ENCODE peak calls at places on chromosomes 12 and 14, in six cellular contexts. U is breast epithelium, E is prostate gland, V is K562, R is suprapubic skin, D is GM12878. I is an unnamed sample.

GRCh38 chr12:19960527-19960926 is 407.8 kb upstream of the PDE3A start:
- DNase-seq in D (no peak), V (no peak), E (no peak), U (no peak), R (no peak), I (no peak)

GRCh38 chr12:43501705-43502104 is 50.3 kb downstream of the ADAMTS20 start:
- DNase-seq in D (no peak), E (no peak), R (no peak), V (no peak), U (no peak), I (no peak)

GRCh38 chr12:122992386-122992785 is 11.9 kb downstream of the ARL6IP4 start:
- DNase-seq in R (no peak), U (no peak), E (no peak), V (no peak), D (no peak), I (no peak)

GRCh38 chr14:53285806-53286205 is 132.7 kb upstream of the DDHD1 start:
- DNase-seq in D (no peak), U (no peak), V (no peak), R (no peak), E (no peak), I (no peak)

GRCh38 chr12:89433634-89434033 is 81.3 kb upstream of the DUSP6 start:
- DNase-seq in U (no peak), D (no peak), E (no peak), R (no peak), V (no peak), I (no peak)

GRCh38 chr14:59086241-59086899 is 102.1 kb upstream of the DAAM1 start:
- DNase-seq in E (no peak), U (no peak), D (no peak), R (no peak), V (no peak), I (no peak)

GRCh38 chr12:1503281-1503711 is 91.1 kb downstream of the FBXL14 start:
- DNase-seq in U (no peak), D (no peak), R (no peak), V (no peak), E (no peak), I (no peak)

GRCh38 chr12:131751335-131751734 is 40.4 kb downstream of the SFSWAP start:
- DNase-seq in R (no peak), E (no peak), D (no peak), U (peak; percentile 33), V (no peak), I (no peak)

GRCh38 chr12:68559984-68560822 is 50.5 kb upstream of the RAP1B start:
- DNase-seq in U (no peak), E (no peak), V (no peak), D (no peak), R (no peak), I (no peak)

GRCh38 chr12:57456145-57456700 is 1.1 kb downstream of the INHBE start:
- DNase-seq in E (peak; percentile 25), R (no peak), D (no peak), U (no peak), V (peak; percentile 47), I (no peak)

GRCh38 chr14:63182967-63183366 is 21.3 kb upstream of the RHOJ start:
- DNase-seq in E (no peak), V (no peak), R (no peak), D (no peak), U (no peak), I (no peak)

GRCh38 chr12:2290091-2290490 is 237.3 kb downstream of the CACNA1C start:
- DNase-seq in R (no peak), V (no peak), E (no peak), D (no peak), U (no peak), I (no peak)

GRCh38 chr12:118061876-118062791 is 1.2 kb upstream of the WSB2 start:
- DNase-seq in U (peak; percentile 57), D (no peak), R (peak; percentile 67), V (peak; percentile 54), E (peak; percentile 43), I (peak; percentile 91)

DNA sequence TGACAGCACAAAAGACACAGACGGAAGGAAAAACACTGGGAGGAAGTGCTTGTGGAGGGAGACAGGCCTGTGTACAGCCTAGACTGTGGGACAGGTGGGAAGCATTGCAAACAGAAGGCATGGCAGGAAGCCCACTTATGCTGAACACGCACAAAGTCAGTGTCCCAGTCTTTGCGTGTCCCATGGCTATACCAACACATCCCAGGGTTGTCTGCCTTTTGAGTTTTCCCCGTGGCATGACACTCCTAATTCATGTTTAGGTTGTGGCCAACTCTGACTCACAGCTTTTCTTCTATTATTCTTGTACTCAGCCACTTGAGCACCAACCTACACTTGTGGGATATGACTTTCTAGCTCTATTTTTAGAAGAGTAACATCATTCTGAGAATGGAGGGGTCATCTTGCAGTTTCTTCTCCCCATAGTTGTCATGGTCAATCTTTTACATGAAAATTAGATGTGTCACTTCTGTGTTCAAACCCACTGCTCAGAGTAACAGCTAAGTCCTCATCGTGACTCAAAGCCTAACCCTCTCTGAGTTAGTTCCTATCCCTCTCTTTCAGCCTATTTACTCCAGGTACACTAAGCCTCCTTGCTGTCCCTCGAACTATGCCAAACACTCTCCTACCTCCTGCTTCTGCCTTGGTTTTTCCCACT is 27.5 kb upstream of the JPH4 start:
- DNase-seq in D (peak; percentile 83), V (no peak), E (no peak), R (no peak), U (no peak), I (no peak)
- TF ChIP-seq POLR2AphosphoS5 in D (peak; percentile 32), V (no peak), E (no peak), R (no peak), U (no peak), I (no peak)

GRCh38 chr14:31894351-31894750 is 182.8 kb upstream of the ARHGAP5 start:
- DNase-seq in R (no peak), U (no peak), D (no peak), V (peak; percentile 14), E (no peak), I (no peak)
- H3K4me1 ChIP-seq in R (no peaks in the 10 kb centered on the region), U (no peaks in the 10 kb centered on the region), D (no peaks in the 10 kb centered on the region), V (peaks cover 23% of the 10 kb centered on the region), E (no peaks in the 10 kb centered on the region), I (peaks cover 16% of the 10 kb centered on the region)

GRCh38 chr14:94334837-94335236 is 11.7 kb upstream of the SERPINA6 start:
- DNase-seq in V (no peak), D (no peak), E (no peak), R (no peak), U (no peak), I (no peak)

GRCh38 chr14:94337274-94337673 is 14.1 kb upstream of the SERPINA6 start:
- DNase-seq in E (no peak), V (no peak), D (no peak), U (no peak), R (no peak), I (no peak)

GRCh38 chr14:94340533-94340932 is 17.4 kb upstream of the SERPINA6 start:
- DNase-seq in E (no peak), R (no peak), D (no peak), U (no peak), V (no peak), I (no peak)

GRCh38 chr14:94341654-94342333 is 18.7 kb upstream of the SERPINA6 start:
- DNase-seq in V (no peak), R (no peak), D (no peak), E (no peak), U (no peak), I (no peak)

GRCh38 chr14:94338023-94338422 is 14.9 kb upstream of the SERPINA6 start:
- DNase-seq in V (no peak), U (no peak), R (no peak), E (no peak), D (no peak), I (no peak)
- TF ChIP-seq POLR2AphosphoS5 in V (no peak), U (no peak), R (no peak), E (no peak), D (no peak), I (no peak)

GRCh38 chr12:54409267-54409666 is 9.8 kb downstream of the ITGA5 start:
- DNase-seq in R (no peak), U (no peak), E (no peak), V (no peak), D (no peak), I (no peak)
- H3K4me1 ChIP-seq in R (peaks cover 59% of the 10 kb centered on the region), U (peaks cover 5% of the 10 kb centered on the region), E (no peaks in the 10 kb centered on the region), V (peaks cover 10% of the 10 kb centered on the region), D (peaks cover 16% of the 10 kb centered on the region), I (peaks cover 99% of the 10 kb centered on the region)

GRCh38 chr14:38205949-38206665 is 1.6 kb upstream of the SSTR1 start:
- DNase-seq in E (no peak), D (no peak), U (no peak), V (no peak), R (no peak), I (no peak)
- TF ChIP-seq POLR2AphosphoS5 in E (no peak), D (no peak), U (no peak), V (no peak), R (no peak), I (no peak)

DNA sequence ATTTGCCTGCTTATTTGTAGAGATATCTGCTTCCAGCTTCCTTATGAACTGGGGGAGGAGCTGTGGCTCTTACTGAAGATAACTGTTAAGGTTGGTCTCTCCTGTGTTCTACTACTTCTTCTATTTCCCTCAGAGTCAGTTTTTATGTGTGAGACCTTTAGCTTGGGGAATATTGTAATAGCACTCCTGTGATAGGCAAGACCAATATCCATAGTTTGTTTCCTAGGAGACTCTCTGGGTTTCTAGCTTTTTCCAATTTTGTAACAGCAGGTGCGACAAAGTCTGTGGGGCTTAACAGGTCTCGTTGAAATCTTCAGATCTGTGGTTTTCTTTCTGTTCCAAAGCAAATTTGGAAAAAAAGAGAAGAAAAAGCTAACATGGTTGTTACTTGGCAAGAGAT is at the start of gene OR10G3:
- DNase-seq in E (no peak), R (no peak), U (no peak), V (no peak), D (no peak), I (no peak)
- H3K4me1 ChIP-seq in E (no peaks in the 10 kb centered on the region), R (no peaks in the 10 kb centered on the region), U (no peaks in the 10 kb centered on the region), V (no peaks in the 10 kb centered on the region), D (no peaks in the 10 kb centered on the region), I (no peaks in the 10 kb centered on the region)

GRCh38 chr14:92122761-92123160 is 992 bp downstream of the CPSF2 start:
- DNase-seq in D (no peak), V (no peak), R (no peak), U (no peak), E (no peak), I (no peak)

GRCh38 chr14:92121670-92122350 is at the start of the genes CPSF2 and NDUFB1:
- DNase-seq in R (peak; percentile 89), U (peak; percentile 78), V (peak; percentile 81), D (peak; percentile 45), E (peak; percentile 81), I (peak; percentile 93)

GRCh38 chr14:92122351-92122677 is 545 bp downstream of the CPSF2 start:
- DNase-seq in E (no peak), D (no peak), R (no peak), V (no peak), U (no peak), I (no peak)

DNA sequence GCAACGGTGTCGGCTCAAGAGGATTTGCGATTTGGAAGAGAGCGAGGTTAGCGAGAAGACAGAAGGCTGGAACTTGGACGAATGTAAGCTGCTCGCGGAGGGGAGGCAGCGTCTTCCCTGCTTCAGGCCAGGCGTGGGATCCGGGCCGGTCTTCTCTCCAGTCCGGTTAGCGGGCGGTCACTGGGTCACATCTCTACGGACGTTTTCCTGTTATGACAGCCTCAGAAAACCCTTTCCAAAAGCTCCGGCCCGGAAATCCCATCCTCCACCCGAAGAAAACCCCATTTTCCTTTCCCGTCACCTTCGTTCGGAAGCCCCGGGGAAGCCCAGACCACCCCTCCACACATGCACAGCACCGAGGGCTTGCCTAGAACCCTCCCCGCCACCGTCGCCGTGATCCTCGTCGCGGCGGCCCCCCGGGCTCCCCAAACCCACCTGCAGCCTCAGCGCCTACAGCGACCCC is 268 bp downstream of the NDUFB1 start:
- DNase-seq in D (no peak), R (no peak), E (peak; percentile 25), V (no peak), U (no peak), I (peak; percentile 96)
- TF ChIP-seq POLR2AphosphoS5 in D (no peak), R (no peak), E (no peak), V (no peak), U (no peak), I (no peak)

I was measured in esophagus muscularis mucosa.